ENCODE peak calls at places on chromosomes 3 and 15, in six cellular contexts. Z is ovary, U is left ventricle myocardium inferior, G is psoas muscle, L is HAP-1, H is PC-9. T is an unnamed sample. For H3K27me3 and H3K36me3, the result is how much of the 10 kb centered on the place peaks cover.

GRCh38 chr15:49696441-49696840 is 75.6 kb downstream of the DTWD1 start:
- DNase-seq in H (no peak), U (no peak), G (no peak), Z (no peak), L (no peak), T (no peak)

GRCh38 chr15:35874260-35874905 is 328.4 kb upstream of the DPH6 start:
- DNase-seq in G (no peak), U (no peak), H (peak), L (no peak), Z (no peak), T (no peak)

GRCh38 chr3:19891740-19892139 is 42.3 kb downstream of the EFHB start:
- DNase-seq in H (no peak), Z (no peak), L (no peak), G (no peak), U (no peak), T (no peak)

GRCh38 chr3:134471521-134472193 is 14.1 kb downstream of the ANAPC13 start:
- DNase-seq in L (no peak), U (no peak), Z (no peak), G (no peak), H (peak), T (no peak)

GRCh38 chr3:153614563-153614962 is 452.5 kb downstream of the RAP2B start:
- DNase-seq in G (no peak), Z (no peak), U (no peak), L (peak), H (no peak), T (no peak)

GRCh38 chr3:76509179-76509830 is 530.6 kb upstream of the ROBO2 start:
- DNase-seq in Z (no peak), H (no peak), U (no peak), L (no peak), G (no peak), T (no peak)

GRCh38 chr15:56245871-56246814 is 2.5 kb upstream of the RFX7 start:
- DNase-seq in H (peak), U (peak), G (peak), Z (peak), L (peak), T (peak)

GRCh38 chr3:54660599-54661210 is 267.2 kb downstream of the LRTM1 start:
- DNase-seq in L (no peak), G (peak), H (no peak), Z (peak), U (peak), T (no peak)

GRCh38 chr3:30914696-30915095 is 20.2 kb upstream of the GADL1 start:
- DNase-seq in U (no peak), L (no peak), Z (no peak), G (no peak), H (no peak), T (no peak)

GRCh38 chr15:40821195-40821594 is 7.3 kb downstream of the PPP1R14D start:
- DNase-seq in U (no peak), G (no peak), L (no peak), H (no peak), Z (no peak), T (no peak)

GRCh38 chr3:45988804-45989203 is 6.8 kb downstream of the FYCO1 start:
- DNase-seq in L (no peak), U (no peak), H (peak), G (no peak), Z (no peak), T (no peak)

GRCh38 chr3:58143417-58144055 is 67.2 kb downstream of the DNASE1L3 start:
- DNase-seq in H (no peak), G (no peak), Z (no peak), L (no peak), U (no peak), T (no peak)

GRCh38 chr3:184229424-184230080 is at the start of gene VWA5B2:
- DNase-seq in Z (peak), U (peak), G (peak), L (peak), H (peak), T (peak)

GRCh38 chr15:31488437-31489204 is 162.0 kb downstream of the KLF13 start:
- DNase-seq in H (no peak), U (no peak), G (no peak), Z (peak), L (peak), T (peak)

GRCh38 chr15:65827065-65827464 is 35.0 kb upstream of the DENND4A start:
- DNase-seq in L (peak), H (peak), U (no peak), Z (no peak), G (no peak), T (no peak)

GRCh38 chr3:61381745-61382392 is 130.6 kb upstream of the FHIT start:
- DNase-seq in Z (no peak), L (peak), U (no peak), H (peak), G (no peak), T (peak)

GRCh38 chr3:49173116-49173791 is 1.9 kb downstream of the KLHDC8B start:
- DNase-seq in L (peak), G (no peak), U (peak), Z (peak), H (no peak), T (peak)

GRCh38 chr3:186283651-186284445 is 78.2 kb downstream of the DGKG start:
- DNase-seq in H (no peak), Z (no peak), L (no peak), G (no peak), U (no peak), T (no peak)

GRCh38 chr3:151835751-151836550 is 22.0 kb downstream of the AADAC start:
- DNase-seq in G (no peak), Z (no peak), H (no peak), U (no peak), L (no peak), T (no peak)

GRCh38 chr15:47812436-47813109 is 95.3 kb downstream of the SEMA6D start:
- DNase-seq in L (no peak), Z (no peak), U (no peak), H (peak), G (no peak), T (no peak)

GRCh38 chr15:69634860-69635259 is 182.2 kb downstream of the RPLP1 start:
- DNase-seq in L (no peak), U (no peak), G (no peak), Z (no peak), H (no peak), T (no peak)

GRCh38 chr3:176663819-176664218 is 533.5 kb downstream of the TBL1XR1 start:
- DNase-seq in U (no peak), L (peak), Z (no peak), G (no peak), H (peak), T (no peak)

GRCh38 chr15:64527263-64527984 is 67.0 kb downstream of the ZNF609 start:
- DNase-seq in L (no peak), H (no peak), Z (no peak), U (no peak), G (no peak), T (no peak)

GRCh38 chr15:55289011-55289572 is 521 bp downstream of the RAB27A start:
- DNase-seq in L (peak), U (peak), H (peak), Z (peak), G (peak), T (no peak)

GRCh38 chr3:112817271-112817670 is 29.4 kb downstream of the CD200R1L start:
- DNase-seq in H (no peak), U (no peak), Z (no peak), G (no peak), L (no peak), T (no peak)

GRCh38 chr3:125512135-125512920 is 7.7 kb downstream of the SNX4 start:
- DNase-seq in H (no peak), L (no peak), G (no peak), Z (no peak), U (no peak), T (no peak)

GRCh38 chr15:100721758-100722550 is 119.6 kb downstream of the ASB7 start:
- DNase-seq in Z (peak), U (peak), G (peak), L (no peak), H (peak), T (peak)

GRCh38 chr15:40105517-40106202 is 3.0 kb downstream of the BMF start:
- DNase-seq in G (no peak), L (no peak), Z (no peak), U (no peak), H (no peak), T (peak)

GRCh38 chr3:98322101-98322500 is 31.6 kb upstream of the OR5K4 start:
- DNase-seq in G (no peak), U (no peak), L (no peak), H (no peak), Z (no peak), T (no peak)

GRCh38 chr3:125479091-125479490 is 40.9 kb downstream of the SNX4 start:
- DNase-seq in U (no peak), H (no peak), Z (no peak), L (no peak), G (no peak), T (no peak)

GRCh38 chr3:8147726-8148125 is 353.9 kb upstream of the LMCD1 start:
- DNase-seq in H (no peak), L (no peak), U (no peak), Z (no peak), G (no peak), T (no peak)

GRCh38 chr3:8143186-8143585 is 358.4 kb upstream of the LMCD1 start:
- DNase-seq in H (peak), U (no peak), G (no peak), Z (no peak), L (no peak), T (no peak)

GRCh38 chr3:8145661-8146060 is 356.0 kb upstream of the LMCD1 start:
- DNase-seq in H (no peak), U (no peak), L (no peak), G (no peak), Z (no peak), T (no peak)
- H3K4me3 ChIP-seq in H (no peak), U (no peak), L (no peak), G (no peak), Z (no peak), T (no peak)

GRCh38 chr3:77599948-77600347 is 560.0 kb downstream of the ROBO2 start:
- DNase-seq in G (no peak), U (no peak), Z (no peak), L (no peak), H (no peak), T (no peak)
- H3K27me3 ChIP-seq in G (under half), U (under half), Z (under half), L (under half), H (under half), T (under half)

DNA sequence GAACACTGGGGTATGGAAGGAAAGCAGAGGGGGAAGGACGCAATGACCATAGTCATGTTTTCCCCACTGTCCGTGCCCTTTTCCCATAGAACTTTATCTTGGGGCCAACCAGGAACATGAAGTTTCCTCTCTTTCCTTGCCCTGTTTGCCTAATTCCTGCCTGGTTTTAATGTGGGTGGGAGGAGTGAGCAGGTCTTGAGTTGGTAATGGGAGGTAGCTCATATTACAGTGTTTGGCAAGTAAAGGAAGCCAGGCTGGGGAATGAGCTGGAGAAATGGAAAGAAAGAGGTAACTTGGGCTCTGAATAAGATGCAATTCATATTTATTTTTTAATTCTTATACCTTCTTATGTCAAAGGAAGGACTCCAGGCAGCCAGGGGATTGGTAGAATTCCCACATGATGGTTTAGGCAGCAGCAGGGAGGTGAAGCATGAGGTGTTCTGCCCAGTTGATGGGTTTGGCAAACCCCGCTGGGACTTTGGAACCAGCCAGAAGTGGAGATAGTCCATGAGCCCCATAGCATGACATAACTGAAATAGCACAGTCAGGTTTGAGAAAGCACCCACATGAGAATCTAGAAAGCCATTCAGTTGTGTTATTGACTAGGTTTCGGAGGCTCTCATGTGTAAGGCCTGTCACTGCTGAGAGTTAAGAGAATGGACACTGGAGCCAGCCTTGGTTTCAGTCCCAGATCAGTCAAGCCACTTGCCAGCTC is 60.0 kb downstream of the CCK start:
- DNase-seq in Z (no peak), U (no peak), L (no peak), G (no peak), H (no peak), T (no peak)
- H3K36me3 ChIP-seq in Z (under half), U (half or more), L (under half), G (under half), H (under half), T (under half)

GRCh38 chr3:142863010-142863787 is 25.7 kb downstream of the PCOLCE2 start:
- DNase-seq in U (no peak), H (peak), L (no peak), G (no peak), Z (no peak), T (no peak)
- H3K4me3 ChIP-seq in U (no peak), H (peak), L (no peak), G (no peak), Z (no peak), T (no peak)

GRCh38 chr15:74156678-74157411 is 16.7 kb upstream of the ISLR start:
- DNase-seq in G (no peak), H (no peak), U (no peak), Z (no peak), L (no peak), T (no peak)

GRCh38 chr15:74159773-74160172 is 13.7 kb upstream of the ISLR start:
- DNase-seq in L (no peak), G (no peak), H (no peak), U (no peak), Z (no peak), T (no peak)

GRCh38 chr15:74157868-74158827 is 15.4 kb upstream of the ISLR start:
- DNase-seq in H (no peak), Z (no peak), L (no peak), G (no peak), U (no peak), T (no peak)

GRCh38 chr15:74158855-74159650 is 14.5 kb upstream of the ISLR start:
- DNase-seq in U (no peak), Z (no peak), H (no peak), L (no peak), G (no peak), T (no peak)

GRCh38 chr15:74156018-74156417 is 17.5 kb upstream of the ISLR start:
- DNase-seq in L (no peak), H (no peak), U (no peak), G (no peak), Z (no peak), T (no peak)
- H3K27me3 ChIP-seq in L (under half), H (under half), U (under half), G (under half), Z (under half), T (under half)

DNA sequence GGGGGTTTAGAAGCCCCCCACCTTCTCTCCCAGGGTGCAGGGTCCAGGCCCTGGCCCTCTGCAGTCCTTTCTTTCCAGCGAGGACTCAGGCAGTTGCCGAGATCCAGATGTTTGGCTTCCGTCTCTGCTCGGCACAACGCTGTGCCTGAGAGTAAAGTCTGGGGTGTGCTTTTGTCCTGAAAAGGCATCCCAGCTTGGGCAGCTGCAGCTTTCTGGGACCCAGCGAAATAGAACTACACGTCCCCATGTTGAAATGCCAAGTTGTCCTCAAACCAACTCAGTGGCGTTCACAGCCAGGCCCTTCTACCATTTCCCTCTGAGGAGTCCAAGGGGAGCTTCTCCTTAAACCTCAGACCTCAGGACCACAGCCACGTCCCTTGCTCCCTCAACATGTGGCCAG is 23.1 kb downstream of the FGD5 start:
- DNase-seq in L (no peak), Z (no peak), G (no peak), H (no peak), U (no peak), T (no peak)
- H3K36me3 ChIP-seq in L (under half), Z (under half), G (under half), H (under half), U (under half), T (under half)

GRCh38 chr3:63429905-63430304 is 151.8 kb downstream of the SYNPR start:
- DNase-seq in U (no peak), L (no peak), Z (no peak), H (no peak), G (no peak), T (no peak)
- H3K4me3 ChIP-seq in U (no peak), L (no peak), Z (no peak), H (no peak), G (no peak), T (no peak)

GRCh38 chr3:23073721-23074300 is 129.3 kb upstream of the UBE2E2 start:
- DNase-seq in U (no peak), L (no peak), Z (no peak), H (no peak), G (no peak), T (no peak)

GRCh38 chr3:23072672-23073071 is 130.5 kb upstream of the UBE2E2 start:
- DNase-seq in H (no peak), L (no peak), G (no peak), U (no peak), Z (no peak), T (no peak)

GRCh38 chr3:23071758-23072157 is 131.4 kb upstream of the UBE2E2 start:
- DNase-seq in L (no peak), U (no peak), H (no peak), G (no peak), Z (no peak), T (no peak)

GRCh38 chr3:23068016-23068728 is 135.0 kb upstream of the UBE2E2 start:
- DNase-seq in L (no peak), H (peak), U (no peak), G (no peak), Z (no peak), T (peak)

DNA sequence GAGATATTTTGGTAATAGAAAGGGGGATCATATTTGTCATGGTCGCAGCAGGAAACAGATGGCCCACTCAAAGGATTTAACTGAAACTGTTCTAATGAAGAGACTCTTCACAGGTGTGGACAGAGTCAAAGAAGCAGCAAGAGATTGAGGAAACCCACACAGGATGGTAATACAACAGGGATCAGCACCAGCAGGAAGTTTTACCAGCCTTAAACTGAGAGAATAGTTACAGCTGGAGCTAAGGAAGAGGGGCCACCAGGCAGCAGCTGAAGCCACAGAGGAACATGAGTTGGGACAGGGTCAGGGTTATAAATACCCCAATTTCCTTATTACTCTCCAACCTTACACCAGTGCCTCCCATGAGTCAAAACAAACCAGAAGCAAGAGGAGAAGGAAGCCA is 131.8 kb upstream of the UBE2E2 start:
- DNase-seq in Z (no peak), G (no peak), L (no peak), U (no peak), H (no peak), T (no peak)
- H3K27me3 ChIP-seq in Z (under half), G (under half), L (under half), U (under half), H (under half), T (under half)

DNA sequence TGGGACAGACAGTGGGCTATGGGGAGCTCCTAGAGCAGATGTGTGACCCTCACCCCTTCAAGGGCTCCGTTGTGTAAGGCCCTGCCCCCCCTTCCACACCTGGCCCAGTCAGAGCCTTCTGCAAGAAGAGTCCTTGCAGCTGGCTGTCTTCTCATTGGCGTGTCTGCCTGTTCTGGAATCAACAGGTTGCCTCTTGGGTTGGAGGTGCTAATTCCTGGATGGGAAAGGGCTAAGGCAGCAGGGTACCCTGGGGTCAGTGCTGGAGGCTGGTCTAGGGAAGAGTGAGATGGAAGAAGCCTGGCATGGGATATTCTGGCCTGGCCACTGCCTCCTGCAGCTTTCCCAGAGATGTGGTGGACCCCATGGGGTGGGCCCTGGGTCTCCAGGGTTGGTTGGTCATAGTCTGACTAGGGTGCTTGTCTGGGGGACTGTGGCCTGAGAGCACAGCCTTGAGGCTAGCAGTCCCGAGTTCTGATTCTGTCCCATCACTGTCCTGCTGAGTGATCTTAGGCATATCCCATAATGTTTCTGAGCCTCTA is 5.1 kb downstream of the TEX264 start:
- DNase-seq in H (no peak), U (peak), L (no peak), Z (peak), G (peak), T (no peak)
- H3K36me3 ChIP-seq in H (under half), U (under half), L (under half), Z (under half), G (under half), T (under half)

GRCh38 chr15:90306560-90306959 is 41.1 kb downstream of the NGRN start:
- DNase-seq in G (no peak), Z (no peak), U (no peak), L (no peak), H (no peak), T (no peak)
- H3K4me3 ChIP-seq in G (no peak), Z (no peak), U (no peak), L (no peak), H (no peak), T (no peak)